ENCODE peak calls at places on chromosomes 12 and 14, in five cellular contexts. D is colonic mucosa, L is uterus, X is lung, A is left ventricle myocardium inferior. Y is an unnamed sample. For H3K36me3, the result is how much of the 10 kb centered on the place peaks cover.

GRCh38 chr14:46250113-46250703 is 401.4 kb downstream of the RPL10L start:
- DNase-seq in L (no peak), X (no peak), A (no peak), D (no peak), Y (no peak)

GRCh38 chr12:17357396-17357795 is 732.6 kb downstream of the RERGL start:
- DNase-seq in A (no peak), D (no peak), L (no peak), X (no peak), Y (no peak)

GRCh38 chr12:76519538-76519937 is 40.0 kb downstream of the OSBPL8 start:
- DNase-seq in X (no peak), D (no peak), L (no peak), A (no peak), Y (no peak)

GRCh38 chr12:24888813-24889212 is 60.1 kb downstream of the BCAT1 start:
- DNase-seq in D (no peak), A (no peak), X (no peak), L (no peak), Y (no peak)

GRCh38 chr14:53695692-53696091 is 260.9 kb downstream of the BMP4 start:
- DNase-seq in A (no peak), L (no peak), X (no peak), D (no peak), Y (no peak)

GRCh38 chr12:17235996-17236395 is 630.0 kb upstream of the LMO3 start:
- DNase-seq in D (no peak), A (no peak), L (no peak), X (no peak), Y (no peak)

GRCh38 chr12:57093412-57094193 is 4.7 kb downstream of the NAB2 start:
- DNase-seq in L (peak), D (peak), X (peak), A (peak), Y (peak)

GRCh38 chr12:51028126-51028810 is 2.1 kb upstream of the SLC11A2 start:
- DNase-seq in A (no peak), L (no peak), X (peak), D (peak), Y (no peak)

GRCh38 chr12:117035287-117035686 is 63.9 kb downstream of the TESC start:
- DNase-seq in D (no peak), L (no peak), X (no peak), A (no peak), Y (peak)

GRCh38 chr12:2294651-2295475 is 242.1 kb downstream of the CACNA1C start:
- DNase-seq in X (peak), D (no peak), A (no peak), L (peak), Y (peak)

GRCh38 chr12:119673634-119674033 is 5.7 kb downstream of the PRKAB1 start:
- DNase-seq in D (peak), X (peak), A (peak), L (peak), Y (peak)

GRCh38 chr12:104790296-104791125 is 167.6 kb downstream of the SLC41A2 start:
- DNase-seq in X (peak), L (peak), D (peak), A (peak), Y (peak)

GRCh38 chr12:2531371-2531770 is 263.4 kb upstream of the FKBP4 start:
- DNase-seq in A (no peak), L (no peak), D (no peak), X (no peak), Y (no peak)

GRCh38 chr14:96965885-96966595 is 168.9 kb downstream of the VRK1 start:
- DNase-seq in D (no peak), X (no peak), A (no peak), L (no peak), Y (no peak)

GRCh38 chr12:104605685-104606084 is 148.9 kb downstream of the CHST11 start:
- DNase-seq in D (peak), A (peak), X (peak), L (peak), Y (peak)

GRCh38 chr12:89448951-89449371 is 75.6 kb downstream of the GALNT4 start:
- DNase-seq in D (no peak), X (no peak), L (no peak), A (no peak), Y (no peak)

GRCh38 chr14:104263671-104264358 is 125.4 kb downstream of the KIF26A start:
- DNase-seq in X (no peak), A (no peak), D (no peak), L (no peak), Y (no peak)

GRCh38 chr12:24821691-24822090 is 127.2 kb downstream of the BCAT1 start:
- DNase-seq in D (no peak), X (no peak), L (no peak), A (no peak), Y (no peak)

GRCh38 chr12:60475825-60476224 is 880.0 kb downstream of the SLC16A7 start:
- DNase-seq in L (no peak), A (no peak), X (no peak), D (no peak), Y (no peak)

GRCh38 chr12:48023386-48023785 is 19.1 kb upstream of the COL2A1 start:
- DNase-seq in L (no peak), A (peak), D (no peak), X (no peak), Y (no peak)

GRCh38 chr12:3685813-3686212 is 67.1 kb downstream of the CRACR2A start:
- DNase-seq in A (no peak), X (no peak), D (no peak), L (no peak), Y (no peak)

GRCh38 chr12:116194935-116195431 is 82.5 kb downstream of the MED13L start:
- DNase-seq in X (no peak), A (no peak), D (no peak), L (no peak), Y (no peak)

GRCh38 chr12:51549637-51550036 is 41.4 kb upstream of the SCN8A start:
- DNase-seq in X (no peak), D (no peak), L (no peak), A (no peak), Y (no peak)

GRCh38 chr14:99663716-99664635 is 19.0 kb downstream of the HHIPL1 start:
- DNase-seq in L (no peak), A (no peak), D (no peak), X (no peak), Y (no peak)

GRCh38 chr14:38098074-38098846 is 109.4 kb upstream of the SSTR1 start:
- DNase-seq in D (no peak), X (no peak), A (no peak), L (no peak), Y (no peak)

GRCh38 chr14:21385170-21385904 is 1.5 kb upstream of the SUPT16H start:
- DNase-seq in L (no peak), A (no peak), X (no peak), D (peak), Y (no peak)

GRCh38 chr12:100987552-100988277 is 193.1 kb downstream of the ANO4 start:
- DNase-seq in D (no peak), L (no peak), X (no peak), A (no peak), Y (no peak)

GRCh38 chr12:7833831-7834230 is 38.9 kb downstream of the SLC2A14 start:
- DNase-seq in X (no peak), A (no peak), D (no peak), L (no peak), Y (no peak)

GRCh38 chr12:124917135-124917840 is 2.8 kb upstream of the UBC start:
- DNase-seq in L (peak), X (peak), A (peak), D (peak), Y (peak)

GRCh38 chr14:75700295-75700694 is 39.2 kb downstream of the TTLL5 start:
- DNase-seq in X (no peak), A (no peak), D (no peak), L (no peak), Y (no peak)

GRCh38 chr14:75705014-75705413 is 44.0 kb downstream of the TTLL5 start:
- DNase-seq in L (no peak), X (no peak), D (no peak), A (no peak), Y (no peak)

GRCh38 chr14:75702606-75703261 is 41.7 kb downstream of the TTLL5 start:
- DNase-seq in A (no peak), L (peak), X (no peak), D (no peak), Y (no peak)

GRCh38 chr14:75699331-75699730 is 38.3 kb downstream of the TTLL5 start:
- DNase-seq in A (no peak), D (no peak), X (no peak), L (no peak), Y (no peak)

GRCh38 chr14:75702107-75702506 is 41.1 kb downstream of the TTLL5 start:
- DNase-seq in X (no peak), D (no peak), A (no peak), L (no peak), Y (no peak)
- H3K36me3 ChIP-seq in X (under half), D (under half), A (under half), L (under half), Y (under half)

GRCh38 chr12:92046557-92046956 is 99.1 kb downstream of the BTG1 start:
- DNase-seq in X (no peak), L (no peak), A (no peak), D (no peak), Y (no peak)
- TF ChIP-seq CTCF in X (no peak), L (no peak), A (no peak), D (no peak), Y (no peak)

GRCh38 chr14:74978416-74978947 is 23.1 kb upstream of the PGF start:
- DNase-seq in D (no peak), X (no peak), L (no peak), A (no peak), Y (no peak)
- H3K27ac ChIP-seq in D (no peak), X (no peak), L (no peak), A (no peak), Y (no peak)

GRCh38 chr12:123336530-123336929 is 28.1 kb downstream of the SBNO1 start:
- DNase-seq in L (no peak), D (no peak), X (no peak), A (no peak), Y (no peak)
- H3K36me3 ChIP-seq in L (under half), D (under half), X (under half), A (half or more), Y (under half)

GRCh38 chr14:95336192-95336760 is 16.6 kb upstream of the CLMN start:
- DNase-seq in A (no peak), D (no peak), L (no peak), X (no peak), Y (no peak)
- TF ChIP-seq CTCF in A (no peak), D (no peak), L (no peak), X (no peak), Y (no peak)

GRCh38 chr12:93103154-93103553 is 174.1 kb upstream of the EEA1 start:
- DNase-seq in D (no peak), X (no peak), A (peak), L (no peak), Y (peak)

GRCh38 chr12:93101367-93101766 is 172.3 kb upstream of the EEA1 start:
- DNase-seq in D (no peak), X (no peak), A (no peak), L (no peak), Y (no peak)

GRCh38 chr12:93100610-93101009 is 171.5 kb upstream of the EEA1 start:
- DNase-seq in X (no peak), A (no peak), D (no peak), L (no peak), Y (no peak)

GRCh38 chr12:93102744-93103143 is 173.6 kb upstream of the EEA1 start:
- DNase-seq in L (no peak), X (no peak), A (no peak), D (no peak), Y (no peak)

DNA sequence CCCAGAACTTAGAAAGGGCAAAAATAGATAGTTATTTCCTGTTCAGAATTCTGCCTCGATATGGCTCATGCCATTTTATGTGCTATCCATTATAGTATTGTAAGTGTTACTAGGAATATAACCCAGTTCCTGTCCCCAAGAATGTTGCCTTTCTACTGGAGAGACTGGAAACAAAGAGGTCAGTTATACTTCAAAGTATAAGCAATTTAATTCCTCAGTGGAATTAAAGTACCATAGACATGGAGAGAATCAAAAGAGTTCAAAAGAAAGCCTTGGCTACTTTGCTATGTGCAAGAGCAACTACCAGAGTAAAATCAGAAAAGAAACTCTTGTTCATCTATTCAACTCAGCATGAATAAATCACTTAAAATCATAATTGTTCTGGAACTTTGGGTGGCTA is 173.2 kb upstream of the EEA1 start:
- DNase-seq in D (no peak), X (no peak), L (no peak), A (no peak), Y (no peak)
- H3K27ac ChIP-seq in D (no peak), X (no peak), L (no peak), A (peak), Y (peak)

GRCh38 chr12:75487310-75487709 is 6.8 kb downstream of the GLIPR1 start:
- DNase-seq in X (no peak), A (no peak), D (no peak), L (no peak), Y (no peak)

GRCh38 chr12:75488553-75488952 is 8.0 kb downstream of the GLIPR1 start:
- DNase-seq in D (peak), L (no peak), X (no peak), A (no peak), Y (no peak)

GRCh38 chr12:75489613-75490210 is 9.2 kb downstream of the GLIPR1 start:
- DNase-seq in L (no peak), A (no peak), D (no peak), X (no peak), Y (no peak)

GRCh38 chr12:75491169-75491568 is 10.6 kb downstream of the GLIPR1 start:
- DNase-seq in A (no peak), D (no peak), X (no peak), L (no peak), Y (no peak)

DNA sequence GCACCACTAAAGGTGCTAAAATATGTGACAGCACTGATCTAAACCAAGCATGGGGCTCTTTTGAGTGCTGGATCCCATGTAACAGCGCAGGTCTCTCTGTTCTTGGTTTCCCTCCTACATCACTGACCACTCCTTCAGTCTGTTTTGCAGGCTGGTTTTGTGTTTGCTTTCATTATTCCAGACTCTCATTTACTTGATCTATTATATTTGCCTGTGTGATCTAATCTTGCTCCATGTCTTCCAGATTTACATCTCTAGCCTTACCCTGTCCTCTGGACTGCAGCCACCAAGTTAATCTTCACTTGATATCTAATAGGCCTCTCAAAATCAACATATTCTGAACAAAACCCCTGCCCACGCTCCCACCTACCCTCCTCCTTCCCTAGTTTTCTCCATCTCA is 8.6 kb downstream of the GLIPR1 start:
- DNase-seq in D (no peak), L (no peak), A (no peak), X (no peak), Y (no peak)
- H3K36me3 ChIP-seq in D (under half), L (under half), A (under half), X (under half), Y (under half)

GRCh38 chr12:28996688-28997087 is 152.4 kb upstream of the FAR2 start:
- DNase-seq in X (no peak), A (no peak), L (no peak), D (no peak), Y (no peak)
- TF ChIP-seq CTCF in X (no peak), A (no peak), L (no peak), D (no peak), Y (no peak)

GRCh38 chr12:49664167-49664566 is 40.8 kb downstream of the PRPF40B start:
- DNase-seq in L (no peak), A (no peak), X (no peak), D (no peak), Y (no peak)
- H3K27ac ChIP-seq in L (no peak), A (peak), X (peak), D (no peak), Y (no peak)

GRCh38 chr12:106067606-106068205 is 71.0 kb downstream of the NUAK1 start:
- DNase-seq in A (no peak), D (no peak), L (no peak), X (no peak), Y (no peak)
- H3K36me3 ChIP-seq in A (half or more), D (under half), L (under half), X (under half), Y (under half)